ENCODE peak calls at places on chromosome 10, in four cellular contexts. M is left cardiac atrium, V is HCEC 1CT, U is endothelial cell. E is an unnamed sample.

GRCh38 chr10:73126343-73126742 is 16.1 kb downstream of the NUDT13 start:
- DNase-seq in U (no peak), M (no peak), V (no peak), E (no peak)

GRCh38 chr10:70915206-70915605 is 26.8 kb upstream of the PCBD1 start:
- DNase-seq in M (peak), V (no peak), U (no peak), E (no peak)

GRCh38 chr10:62062752-62063512 is 161.4 kb downstream of the ARID5B start:
- DNase-seq in M (no peak), V (no peak), U (no peak), E (no peak)

GRCh38 chr10:133100706-133101463 is 13.2 kb downstream of the ADGRA1 start:
- DNase-seq in V (no peak), U (peak), M (no peak), E (peak)

GRCh38 chr10:88243847-88244730 is 339.0 kb downstream of the RNLS start:
- DNase-seq in M (peak), V (no peak), U (peak), E (peak)

GRCh38 chr10:123882681-123883445 is 8.7 kb downstream of the CPXM2 start:
- DNase-seq in U (no peak), V (no peak), M (no peak), E (no peak)

GRCh38 chr10:29712108-29712507 is 77.3 kb upstream of the SVIL start:
- DNase-seq in M (no peak), V (no peak), U (no peak), E (peak)

GRCh38 chr10:131259535-131259934 is 52.0 kb downstream of the TCERG1L start:
- DNase-seq in M (no peak), U (no peak), V (no peak), E (no peak)

GRCh38 chr10:132847416-132847777 is 61.5 kb upstream of the NKX6-2 start:
- DNase-seq in V (no peak), M (no peak), U (no peak), E (no peak)

GRCh38 chr10:94451883-94452519 is 49.7 kb downstream of the TBC1D12 start:
- DNase-seq in U (no peak), M (no peak), V (no peak), E (no peak)

GRCh38 chr10:110544958-110545537 is 22.4 kb upstream of the SMC3 start:
- DNase-seq in M (no peak), U (no peak), V (peak), E (no peak)

GRCh38 chr10:109386101-109386500 is 537.2 kb downstream of the XPNPEP1 start:
- DNase-seq in U (no peak), M (no peak), V (no peak), E (no peak)

GRCh38 chr10:5450605-5451384 is 38.4 kb downstream of the NET1 start:
- DNase-seq in V (no peak), U (no peak), M (no peak), E (no peak)

GRCh38 chr10:5125315-5126044 is 31.3 kb downstream of the AKR1C3 start:
- DNase-seq in M (no peak), U (no peak), V (no peak), E (no peak)

GRCh38 chr10:22429146-22429545 is 83.8 kb downstream of the SPAG6 start:
- DNase-seq in V (peak), M (no peak), U (no peak), E (no peak)

GRCh38 chr10:58239561-58240169 is 28.0 kb downstream of the IPMK start:
- DNase-seq in M (no peak), V (peak), U (no peak), E (no peak)

GRCh38 chr10:84600947-84601346 is 272.6 kb downstream of the CCSER2 start:
- DNase-seq in V (no peak), U (no peak), M (no peak), E (no peak)

GRCh38 chr10:43394868-43395267 is 14.1 kb downstream of the HNRNPF start:
- DNase-seq in M (no peak), U (no peak), V (no peak), E (no peak)

GRCh38 chr10:73910401-73910763 is 550 bp upstream of the PLAU start:
- DNase-seq in M (no peak), V (no peak), U (peak), E (peak)

GRCh38 chr10:80699602-80700039 is 161.9 kb downstream of the SH2D4B start:
- DNase-seq in V (peak), U (peak), M (peak), E (peak)

GRCh38 chr10:131203456-131204357 is 107.8 kb downstream of the TCERG1L start:
- DNase-seq in M (peak), V (no peak), U (no peak), E (no peak)

GRCh38 chr10:92839191-92840085 is 8.9 kb upstream of the EXOC6 start:
- DNase-seq in V (no peak), M (peak), U (peak), E (peak)

GRCh38 chr10:76049581-76050290 is 618.3 kb downstream of the LRMDA start:
- DNase-seq in V (no peak), U (no peak), M (no peak), E (no peak)

GRCh38 chr10:95506056-95506737 is 55.0 kb downstream of the SORBS1 start:
- DNase-seq in M (no peak), U (no peak), V (no peak), E (no peak)

GRCh38 chr10:94370501-94370900 is 7.8 kb upstream of the NOC3L start:
- DNase-seq in V (no peak), M (no peak), U (no peak), E (no peak)

GRCh38 chr10:6014241-6014761 is 37.0 kb upstream of the IL15RA start:
- DNase-seq in M (peak), V (peak), U (peak), E (peak)

GRCh38 chr10:79166741-79167140 is 98.0 kb downstream of the ZMIZ1 start:
- DNase-seq in M (no peak), V (no peak), U (no peak), E (no peak)

GRCh38 chr10:86401588-86402282 is 35.1 kb upstream of the GRID1 start:
- DNase-seq in U (no peak), V (no peak), M (peak), E (no peak)

GRCh38 chr10:74419491-74420466 is 268.8 kb downstream of the ADK start:
- DNase-seq in U (peak), M (no peak), V (peak), E (peak)

GRCh38 chr10:35367107-35367859 is 31.0 kb downstream of the CCNY start:
- DNase-seq in V (no peak), M (no peak), U (no peak), E (no peak)

GRCh38 chr10:86693721-86694369 is 25.5 kb downstream of the LDB3 start:
- DNase-seq in U (peak), M (peak), V (peak), E (peak)

GRCh38 chr10:27240891-27241639 is 468 bp upstream of the ACBD5 start:
- DNase-seq in M (peak), V (peak), U (peak), E (peak)

GRCh38 chr10:127755758-127756157 is 18.8 kb downstream of the FOXI2 start:
- DNase-seq in V (no peak), U (no peak), M (no peak), E (no peak)

GRCh38 chr10:22629126-22629525 is 85.3 kb downstream of the PIP4K2A start:
- DNase-seq in U (no peak), V (peak), M (no peak), E (no peak)

GRCh38 chr10:2968401-2968800 is 98.9 kb upstream of the PFKP start:
- DNase-seq in M (no peak), U (no peak), V (peak), E (no peak)

GRCh38 chr10:7056216-7056615 is 354.6 kb downstream of the SFMBT2 start:
- DNase-seq in V (no peak), U (no peak), M (no peak), E (no peak)

GRCh38 chr10:34760606-34761005 is 54.5 kb downstream of the PARD3 start:
- DNase-seq in V (no peak), U (no peak), M (no peak), E (no peak)